ENCODE peak calls at places on chromosome 19, in five cellular contexts. W is progenitor cell of endocrine pancreas, L is A549, P is tibial artery, T is GM23338. Y is an unnamed sample.

GRCh38 chr19:371501-372160 is 27.0 kb upstream of the MIER2 start:
- DNase-seq in L (no peak), W (peak), T (no peak), P (no peak), Y (no peak)

GRCh38 chr19:23343434-23344010 is 51.7 kb downstream of the ZNF91 start:
- DNase-seq in W (no peak), T (no peak), L (no peak), P (no peak), Y (no peak)

GRCh38 chr19:53879145-53880037 is 2.6 kb upstream of the PRKCG start:
- DNase-seq in P (peak), W (peak), T (peak), L (peak), Y (peak)

GRCh38 chr19:35116085-35116801 is 620 bp downstream of the FXYD3 start:
- DNase-seq in T (no peak), L (no peak), W (no peak), P (no peak), Y (no peak)

GRCh38 chr19:55683449-55684261 is 8.6 kb downstream of the EPN1 start:
- DNase-seq in L (no peak), T (no peak), W (no peak), P (no peak), Y (no peak)

GRCh38 chr19:19051478-19052213 is 12.1 kb upstream of the SLC25A42 start:
- DNase-seq in T (peak), W (no peak), L (no peak), P (no peak), Y (no peak)

GRCh38 chr19:35211545-35212230 is 16.9 kb downstream of the FAM187B start:
- DNase-seq in W (no peak), T (no peak), P (peak), L (no peak), Y (no peak)

GRCh38 chr19:45514376-45515051 is 7.2 kb downstream of the VASP start:
- DNase-seq in P (no peak), L (no peak), T (no peak), W (no peak), Y (no peak)

GRCh38 chr19:18440421-18440877 is 2.5 kb upstream of the ISYNA1 start:
- DNase-seq in W (no peak), T (peak), P (no peak), L (no peak), Y (no peak)

GRCh38 chr19:18849838-18850400 is 18.2 kb downstream of the UPF1 start:
- DNase-seq in L (no peak), W (no peak), P (no peak), T (no peak), Y (no peak)

GRCh38 chr19:48405850-48406249 is 12.4 kb downstream of the GRIN2D start:
- DNase-seq in L (no peak), T (no peak), W (no peak), P (no peak), Y (no peak)

GRCh38 chr19:31294189-31294588 is 55.0 kb downstream of the TSHZ3 start:
- DNase-seq in W (no peak), T (no peak), L (no peak), P (no peak), Y (no peak)

GRCh38 chr19:40803857-40804782 is 5.1 kb downstream of the EGLN2 start:
- DNase-seq in T (peak), P (no peak), W (no peak), L (no peak), Y (peak)

GRCh38 chr19:16095071-16095571 is 16.6 kb upstream of the RAB8A start:
- DNase-seq in P (no peak), T (no peak), W (no peak), L (no peak), Y (no peak)

GRCh38 chr19:48424694-48425219 is 21.0 kb upstream of the GRWD1 start:
- DNase-seq in W (no peak), L (peak), P (no peak), T (peak), Y (no peak)

GRCh38 chr19:3618811-3619630 is 7.6 kb downstream of the CACTIN start:
- DNase-seq in T (no peak), W (no peak), L (no peak), P (no peak), Y (no peak)
- TF ChIP-seq CTCF in T (no peak), W (no peak), L (no peak), P (no peak), Y (no peak)

GRCh38 chr19:10532457-10532856 is 11.2 kb upstream of the ATG4D start:
- DNase-seq in L (no peak), W (no peak), P (no peak), T (no peak), Y (no peak)
- TF ChIP-seq CTCF in L (no peak), W (no peak), P (no peak), T (no peak), Y (no peak)

DNA sequence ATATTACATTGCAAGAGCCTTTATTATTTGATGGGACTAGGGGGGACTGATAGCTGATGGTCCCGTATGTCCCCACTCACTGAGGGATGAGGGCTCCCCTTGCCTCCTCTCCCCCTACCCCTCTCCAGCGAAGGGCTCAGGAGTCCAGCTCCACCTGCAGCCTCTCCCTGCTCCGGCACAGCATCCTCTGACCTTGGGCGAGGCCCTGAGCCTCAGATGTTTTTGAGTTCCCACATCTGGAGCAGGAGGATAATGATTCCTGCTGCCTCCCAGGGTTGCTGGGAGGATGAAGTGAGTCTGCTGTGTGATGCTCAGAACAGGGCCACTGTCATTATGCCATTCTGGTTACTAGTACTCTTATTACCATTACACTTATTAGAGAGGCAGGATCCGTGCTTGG is 15.0 kb downstream of the PAK4 start:
- DNase-seq in P (no peak), L (no peak), T (no peak), W (no peak), Y (no peak)
- TF ChIP-seq CTCF in P (no peak), L (no peak), T (no peak), W (no peak), Y (no peak)

GRCh38 chr19:46571495-46571894 is 29.6 kb upstream of the CALM3 start:
- DNase-seq in T (peak), L (peak), W (no peak), P (no peak), Y (no peak)
- TF ChIP-seq CTCF in T (peak), L (peak), W (peak), P (no peak), Y (no peak)

GRCh38 chr19:10332158-10332964 is 968 bp downstream of the RAVER1 start:
- DNase-seq in W (no peak), P (no peak), L (no peak), T (no peak), Y (no peak)
- TF ChIP-seq CTCF in W (no peak), P (no peak), L (no peak), T (no peak), Y (no peak)

DNA sequence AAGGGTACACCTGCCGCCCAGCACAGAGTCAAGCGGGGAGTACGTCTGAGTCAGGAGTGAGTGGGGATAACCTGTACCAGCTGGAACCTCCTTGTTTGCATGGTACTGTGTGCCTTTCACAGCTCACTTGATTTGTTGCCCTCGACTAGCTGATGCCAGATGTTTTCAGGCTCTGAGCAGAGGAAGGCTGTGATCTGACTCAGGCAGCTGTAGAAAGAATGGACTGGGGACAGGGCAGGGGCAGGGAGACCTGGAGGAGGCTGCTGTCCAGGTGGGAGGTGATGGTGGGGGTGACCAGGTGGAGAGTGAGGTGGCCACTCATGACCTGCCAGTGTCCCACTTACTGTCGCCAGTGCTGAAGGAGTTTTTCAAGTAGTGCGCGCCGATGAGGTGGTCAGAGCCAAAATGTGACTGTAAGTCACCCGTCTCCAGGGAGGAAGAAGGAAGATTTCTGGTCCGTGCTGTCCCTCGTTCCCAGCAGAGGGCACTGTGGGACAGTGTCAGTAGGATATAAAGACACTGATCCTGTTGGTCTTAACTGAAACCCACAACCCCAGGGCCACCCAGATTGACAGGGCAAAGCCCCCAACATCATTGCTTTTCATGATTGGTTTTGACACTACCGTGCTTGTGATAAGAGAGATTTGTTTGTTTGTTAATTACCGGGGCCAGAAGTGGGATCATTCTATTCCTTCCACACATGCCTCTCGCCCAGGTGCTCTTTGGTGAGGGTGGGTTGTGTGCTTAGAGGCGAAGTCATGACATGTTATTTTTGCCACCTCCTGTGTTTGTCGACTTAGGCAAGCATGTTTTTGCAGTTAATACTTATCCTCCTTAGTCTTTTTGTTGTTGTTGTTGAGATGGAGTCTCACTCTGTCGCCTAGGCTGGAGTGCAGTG is 128.4 kb downstream of the DPF1 start:
- DNase-seq in L (peak), T (peak), P (peak), W (peak), Y (peak)
- TF ChIP-seq CTCF in L (peak), T (peak), P (peak), W (peak), Y (peak)

GRCh38 chr19:8835446-8835845 is 3.3 kb downstream of the MBD3L1 start:
- DNase-seq in L (no peak), T (no peak), W (no peak), P (no peak), Y (no peak)

GRCh38 chr19:8831832-8832131 is 322 bp downstream of the ZNF558 start:
- DNase-seq in L (peak), T (peak), P (no peak), W (no peak), Y (no peak)

GRCh38 chr19:8832132-8833021 is at the start of the genes MBD3L1 and ZNF558:
- DNase-seq in W (peak), P (peak), T (peak), L (peak), Y (peak)

GRCh38 chr19:8827277-8827676 is 4.8 kb downstream of the ZNF558 start:
- DNase-seq in L (no peak), W (no peak), P (no peak), T (no peak), Y (no peak)

GRCh38 chr19:8831373-8831772 is 731 bp downstream of the ZNF558 start:
- DNase-seq in W (no peak), L (no peak), T (no peak), P (no peak), Y (no peak)
- TF ChIP-seq CTCF in W (no peak), L (no peak), T (no peak), P (no peak), Y (no peak)

Y was measured in activated B cell treated with CpG ODN at 0.5 μM for 24 hours.